ENCODE peak calls at places on chromosomes 11 and 22, in eight cellular contexts. F is NCI-H2081; C is non-pigmented ciliary epithelial cell; J is activated CD4-positive, alpha-beta T cell treated with anti-CD3 and anti-CD28 coated beads for 1 hour; P is COR-L47; A is fibroblast of pulmonary artery; M is activated T-cell treated with anti-CD3 and anti-CD28 coated beads, Interleukin-2, amount 50 U/mL, for 72 hours; R is AG04450. O is an unnamed sample.

GRCh38 chr22:20111045-20111688 is 4.7 kb upstream of the RANBP1 start:
- DNase-seq in C (no peak), J (no peak), P (peak; percentile 53), R (no peak), F (no peak), M (peak; percentile 64), A (peak; percentile 29), O (no peak)

GRCh38 chr11:134536219-134536618 is 124.2 kb upstream of the B3GAT1 start:
- DNase-seq in J (no peak), F (no peak), C (no peak), P (no peak), R (no peak), M (no peak), A (no peak), O (no peak)

GRCh38 chr11:20161230-20161918 is 1.1 kb upstream of the DBX1 start:
- DNase-seq in A (no peak), R (no peak), J (no peak), P (no peak), F (no peak), C (no peak), M (no peak), O (no peak)

GRCh38 chr11:72430743-72431570 is 3.4 kb downstream of the CLPB start:
- DNase-seq in F (peak; percentile 59), R (peak; percentile 18), C (no peak), M (peak; percentile 43), J (no peak), A (peak; percentile 73), P (peak; percentile 55), O (peak; percentile 67)

GRCh38 chr11:65488273-65489058 is 10.4 kb upstream of the MALAT1 start:
- DNase-seq in P (no peak), A (peak; percentile 70), M (peak; percentile 47), C (no peak), J (no peak), R (no peak), F (no peak), O (peak; percentile 55)

GRCh38 chr22:35947794-35948425 is 80.7 kb downstream of the RBFOX2 start:
- DNase-seq in A (no peak), F (no peak), R (peak; percentile 13), J (no peak), P (no peak), C (no peak), M (no peak), O (peak; percentile 55)

GRCh38 chr11:102306048-102306575 is 11.2 kb upstream of the BIRC3 start:
- DNase-seq in P (peak; percentile 70), A (no peak), M (no peak), F (peak; percentile 47), C (no peak), J (no peak), R (no peak), O (peak; percentile 29)

GRCh38 chr11:1130276-1131032 is 27.3 kb upstream of the MUC5AC start:
- DNase-seq in C (no peak), F (no peak), R (no peak), P (peak; percentile 88), A (no peak), M (no peak), J (no peak), O (no peak)

GRCh38 chr22:23829845-23830372 is 8.9 kb downstream of the DERL3 start:
- DNase-seq in A (peak; percentile 79), M (no peak), P (no peak), R (peak; percentile 77), C (peak; percentile 36), F (no peak), J (no peak), O (peak; percentile 94)

GRCh38 chr11:125128450-125128849 is 17.0 kb upstream of the TMEM218 start:
- DNase-seq in A (peak; percentile 55), C (peak; percentile 38), R (peak; percentile 67), M (no peak), J (no peak), P (no peak), F (no peak), O (peak; percentile 75)

GRCh38 chr11:65133724-65134123 is 595 bp downstream of the SYVN1 start:
- DNase-seq in M (no peak), R (no peak), F (no peak), P (no peak), A (peak; percentile 39), J (no peak), C (no peak), O (no peak)

GRCh38 chr22:34135749-34136148 is 215.5 kb upstream of the LARGE1 start:
- DNase-seq in F (no peak), R (no peak), C (no peak), P (no peak), J (no peak), A (no peak), M (no peak), O (no peak)

GRCh38 chr11:63768232-63769043 is at the start of gene ZFTA:
- DNase-seq in F (peak; percentile 44), R (no peak), A (peak; percentile 61), M (peak; percentile 72), J (peak; percentile 45), P (peak; percentile 49), C (no peak), O (peak; percentile 66)

GRCh38 chr11:84558085-84558905 is 1068.8 kb downstream of the DLG2 start:
- DNase-seq in P (peak; percentile 58), J (no peak), C (no peak), A (peak; percentile 66), R (peak; percentile 4), M (peak; percentile 4), F (peak; percentile 24), O (peak; percentile 52)

GRCh38 chr11:72220696-72221363 is 3.7 kb upstream of the INPPL1 start:
- DNase-seq in R (no peak), P (no peak), A (no peak), M (no peak), J (no peak), C (no peak), F (no peak), O (no peak)

GRCh38 chr11:31955838-31956237 is 135.0 kb upstream of the RCN1 start:
- DNase-seq in R (no peak), A (no peak), P (no peak), C (no peak), F (no peak), J (no peak), M (no peak), O (no peak)